ENCODE peak calls at places on chromosomes 7 and 10, in four cellular contexts. Y is PC-9, B is sigmoid colon, M is H1. Q is an unnamed sample.

GRCh38 chr10:43110318-43111071 is 27.8 kb upstream of the CSGALNACT2 start:
- DNase-seq in Y (no peak), B (no peak), M (no peak), Q (peak)

GRCh38 chr10:80535671-80536360 is 1.9 kb upstream of the SH2D4B start:
- DNase-seq in Y (peak), B (peak), M (peak), Q (no peak)

GRCh38 chr10:69101451-69102095 is 13.7 kb downstream of the SRGN start:
- DNase-seq in Y (no peak), B (no peak), M (no peak), Q (no peak)

GRCh38 chr7:16491148-16491547 is 25.6 kb upstream of the SOSTDC1 start:
- DNase-seq in Y (no peak), B (no peak), M (no peak), Q (no peak)

GRCh38 chr7:141511370-141512335 is 39.6 kb upstream of the AGK start:
- DNase-seq in Y (peak), B (no peak), M (no peak), Q (no peak)

GRCh38 chr10:54363390-54363789 is 437.6 kb downstream of the PCDH15 start:
- DNase-seq in Y (no peak), B (no peak), M (no peak), Q (no peak)

GRCh38 chr7:139560678-139561077 is 37.2 kb downstream of the CLEC2L start:
- DNase-seq in Y (no peak), B (no peak), M (no peak), Q (no peak)

GRCh38 chr7:31957090-31957720 is 113.0 kb downstream of the PDE1C start:
- DNase-seq in Y (no peak), B (no peak), M (no peak), Q (no peak)

GRCh38 chr10:29977161-29977560 is 82.2 kb downstream of the JCAD start:
- DNase-seq in Y (no peak), B (no peak), M (no peak), Q (no peak)

GRCh38 chr10:100867564-100867963 is 45.2 kb upstream of the SLF2 start:
- DNase-seq in Y (no peak), B (no peak), M (no peak), Q (no peak)

GRCh38 chr10:73094986-73095478 is 1.6 kb downstream of the P4HA1 start:
- DNase-seq in Y (no peak), B (no peak), M (no peak), Q (no peak)

GRCh38 chr10:91345716-91346115 is 64.4 kb upstream of the HECTD2 start:
- DNase-seq in Y (no peak), B (no peak), M (no peak), Q (no peak)

GRCh38 chr10:49053053-49053997 is 62.0 kb downstream of the VSTM4 start:
- DNase-seq in Y (no peak), B (no peak), M (no peak), Q (peak)

GRCh38 chr7:117230276-117231046 is 92.4 kb downstream of the WNT2 start:
- DNase-seq in Y (no peak), B (no peak), M (no peak), Q (no peak)

GRCh38 chr7:22725585-22725984 is 1.4 kb upstream of the IL6 start:
- DNase-seq in Y (no peak), B (no peak), M (no peak), Q (no peak)

GRCh38 chr7:33832326-33832725 is 73.0 kb upstream of the BMPER start:
- DNase-seq in Y (no peak), B (no peak), M (no peak), Q (no peak)

GRCh38 chr7:69608878-69609277 is 10.6 kb downstream of the AUTS2 start:
- DNase-seq in Y (no peak), B (no peak), M (no peak), Q (no peak)

GRCh38 chr10:18501198-18501597 is 150.2 kb downstream of the NSUN6 start:
- DNase-seq in Y (no peak), B (no peak), M (no peak), Q (peak)

GRCh38 chr10:44937201-44938005 is 22.2 kb upstream of the RASSF4 start:
- DNase-seq in Y (no peak), B (peak), M (no peak), Q (no peak)

GRCh38 chr10:119441151-119441821 is 101.2 kb downstream of the RGS10 start:
- DNase-seq in Y (no peak), B (peak), M (no peak), Q (no peak)

GRCh38 chr7:80611779-80612178 is 26.7 kb upstream of the CD36 start:
- DNase-seq in Y (peak), B (no peak), M (no peak), Q (no peak)

GRCh38 chr7:27165655-27166474 is 528 bp upstream of the HOXA9 start:
- DNase-seq in Y (no peak), B (peak), M (no peak), Q (no peak)

GRCh38 chr7:84025332-84025927 is 169.2 kb downstream of the SEMA3A start:
- DNase-seq in Y (peak), B (peak), M (peak), Q (peak)

GRCh38 chr10:104043185-104043830 is 42.4 kb downstream of the COL17A1 start:
- DNase-seq in Y (no peak), B (no peak), M (no peak), Q (no peak)

GRCh38 chr10:104043854-104044253 is 41.8 kb downstream of the COL17A1 start:
- DNase-seq in Y (no peak), B (no peak), M (no peak), Q (no peak)

GRCh38 chr10:104041891-104042535 is 43.7 kb downstream of the COL17A1 start:
- DNase-seq in Y (no peak), B (no peak), M (no peak), Q (no peak)

GRCh38 chr10:104046651-104047050 is 39.0 kb downstream of the COL17A1 start:
- DNase-seq in Y (no peak), B (no peak), M (no peak), Q (no peak)

DNA sequence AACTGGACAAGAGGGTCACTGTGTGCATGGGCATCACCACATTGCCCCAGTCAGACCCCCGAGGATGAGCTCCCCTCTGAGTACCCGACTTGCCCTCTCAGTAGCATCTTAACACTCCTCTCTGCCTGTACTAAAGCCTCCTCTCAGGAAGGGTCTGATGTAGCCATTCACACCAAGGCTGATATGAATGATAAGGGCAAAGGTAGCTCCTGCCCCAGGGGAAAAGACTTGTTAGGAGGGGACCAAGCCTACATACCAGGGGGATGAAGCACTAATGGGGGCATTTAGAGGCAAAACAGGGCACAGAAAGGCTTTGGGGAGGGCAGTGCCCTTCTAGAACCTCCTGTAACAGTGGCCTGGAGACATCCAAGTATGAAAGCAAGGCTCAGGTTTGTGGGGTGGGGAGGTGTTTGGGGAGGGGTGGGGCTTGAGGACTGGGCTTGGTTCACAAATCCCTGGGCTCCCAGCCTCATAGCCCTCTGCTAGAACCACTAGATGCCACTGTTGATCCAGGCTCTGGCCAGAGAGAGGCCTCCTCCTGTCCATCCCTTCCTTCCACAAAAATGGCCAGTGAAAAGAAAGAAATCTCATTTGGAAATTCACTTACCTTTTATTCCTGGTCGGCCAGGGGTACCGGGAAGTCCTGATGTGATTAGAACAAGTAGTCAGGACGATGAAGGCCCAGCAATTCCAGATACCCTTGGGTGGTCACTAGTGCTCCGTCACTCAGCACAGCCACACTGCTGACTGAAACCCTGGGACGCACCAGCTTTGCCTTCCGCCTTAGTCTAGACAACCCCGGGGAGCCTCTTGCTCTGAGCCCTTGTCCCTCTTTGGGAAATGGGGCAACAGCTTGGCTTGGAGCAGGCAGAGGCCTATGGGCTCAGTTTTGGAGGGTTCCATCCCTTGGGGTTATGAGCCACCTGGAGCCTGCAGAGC is 40.3 kb downstream of the COL17A1 start:
- DNase-seq in Y (peak), B (no peak), M (peak), Q (no peak)
- TF ChIP-seq CTCF in Y (peak), B (no peak), M (peak), Q (peak)

DNA sequence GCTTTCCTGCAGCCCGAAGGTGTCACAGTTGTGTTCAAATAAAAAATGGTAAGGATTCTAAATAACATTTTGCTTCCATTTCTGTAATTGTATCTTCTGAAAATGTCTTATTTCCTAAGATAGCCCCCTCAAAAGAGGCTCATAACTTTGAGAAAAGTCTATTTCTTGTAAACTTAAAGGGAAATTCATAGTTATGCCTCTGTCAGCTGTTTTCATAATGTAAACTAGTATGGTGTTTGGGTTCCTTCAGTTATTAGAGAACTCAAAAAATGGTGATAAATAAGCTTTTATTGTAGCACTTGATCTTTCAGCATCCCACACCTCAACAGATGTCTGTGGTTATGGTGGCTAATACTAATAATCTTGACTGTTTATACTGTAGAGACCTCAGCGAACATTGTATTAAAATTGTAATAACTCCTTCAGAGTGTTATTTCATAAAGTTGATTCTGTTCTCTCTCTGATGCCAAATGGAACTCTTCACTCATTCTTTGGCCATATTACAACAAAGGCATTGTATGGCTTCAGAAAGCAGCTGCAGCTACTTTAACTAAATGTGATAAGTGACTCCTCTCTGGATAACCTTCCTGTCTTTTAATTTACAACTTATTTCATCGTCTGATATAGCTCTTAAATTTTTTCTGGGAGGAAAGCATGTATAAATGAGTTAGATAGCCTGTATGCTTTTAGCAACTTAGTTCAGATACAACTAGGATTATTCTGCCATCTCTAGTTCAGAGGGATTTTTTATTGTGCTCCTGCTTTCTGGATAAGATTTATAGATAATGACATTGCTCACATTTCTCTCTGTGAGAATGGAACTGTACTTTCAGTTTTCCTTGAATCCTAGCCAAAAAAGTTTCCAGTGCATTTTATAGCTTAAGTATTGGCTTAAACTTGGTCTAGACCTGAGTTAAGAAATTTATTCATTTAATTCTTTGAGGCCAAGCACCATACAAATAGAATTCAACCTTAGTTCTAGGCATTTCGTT is 57.4 kb downstream of the KLHDC10 start:
- DNase-seq in Y (no peak), B (no peak), M (no peak), Q (no peak)
- H3K27ac ChIP-seq in Y (no peak), B (peak), M (no peak), Q (no peak)

DNA sequence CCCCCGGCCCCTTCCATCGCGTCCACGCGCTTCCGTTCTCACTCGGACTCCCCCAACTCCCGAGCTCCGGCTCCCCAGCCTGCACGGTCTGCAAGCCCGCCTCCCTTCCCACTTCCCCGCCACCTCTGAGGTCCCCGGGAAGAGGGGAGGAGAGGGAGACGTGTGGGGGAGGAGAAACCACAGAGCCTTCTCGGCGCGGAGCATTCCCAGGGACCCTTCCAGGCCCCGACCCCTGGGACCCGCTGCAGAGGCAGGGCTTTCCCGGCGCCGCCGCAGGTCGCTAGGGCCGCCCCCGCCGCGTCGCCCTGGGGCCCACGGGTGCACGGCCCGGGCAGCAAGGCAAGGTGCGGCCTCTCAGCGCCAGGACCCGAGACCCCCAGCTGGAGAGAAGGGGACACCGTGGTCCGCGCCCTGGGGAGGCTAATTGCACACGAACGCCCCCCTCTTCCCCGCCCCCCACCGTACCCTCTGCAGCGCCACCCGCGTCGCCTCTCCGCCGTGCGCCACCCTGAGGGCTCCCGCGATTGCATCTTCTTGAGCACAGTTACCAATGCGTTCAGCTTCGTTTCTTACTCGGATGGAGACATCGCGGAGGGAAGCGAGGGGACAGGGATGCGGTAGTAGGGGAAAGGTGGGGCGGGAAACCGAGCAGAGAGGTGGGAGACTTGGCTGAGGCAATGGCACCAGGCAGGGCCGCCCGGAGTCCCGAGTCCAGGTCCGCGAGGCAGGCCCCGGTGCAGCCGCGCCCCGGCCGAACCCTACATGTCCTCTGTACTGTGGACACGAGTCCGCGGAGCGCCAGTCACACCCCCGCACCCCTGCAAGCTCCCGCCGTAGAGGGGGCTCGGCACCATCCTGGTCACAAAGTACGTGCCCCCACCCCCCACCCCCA is 29.0 kb downstream of the SKIDA1 start:
- DNase-seq in Y (peak), B (peak), M (no peak), Q (no peak)
- TF ChIP-seq CTCF in Y (no peak), B (peak), M (no peak), Q (peak)

DNA sequence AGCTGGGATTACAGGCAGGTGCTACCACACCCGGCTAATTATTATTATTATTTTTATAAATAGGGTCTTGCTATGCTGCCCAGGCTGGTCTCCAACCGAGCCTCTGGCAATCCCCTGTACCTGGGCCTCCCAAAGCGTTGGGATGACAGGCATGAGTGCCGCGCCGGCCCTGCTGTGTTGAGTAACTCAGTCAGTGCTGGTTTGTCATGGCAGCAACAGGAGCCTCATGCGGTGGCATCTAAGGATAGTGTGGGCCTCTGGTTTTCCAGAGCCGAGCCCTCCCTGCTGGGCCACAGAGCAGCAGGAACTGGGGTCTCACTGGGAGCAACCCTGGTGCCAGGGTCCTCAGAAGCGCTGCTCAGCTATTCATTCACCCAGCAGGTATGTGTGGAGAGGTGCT is 244.7 kb downstream of the ELFN1 start:
- DNase-seq in Y (no peak), B (no peak), M (no peak), Q (no peak)
- H3K27ac ChIP-seq in Y (no peak), B (no peak), M (no peak), Q (no peak)

GRCh38 chr7:157355784-157356511 is 19.1 kb downstream of the DNAJB6 start:
- DNase-seq in Y (peak), B (no peak), M (no peak), Q (peak)
- TF ChIP-seq CTCF in Y (no peak), B (no peak), M (no peak), Q (no peak)

GRCh38 chr10:86400705-86401587 is 34.4 kb upstream of the GRID1 start:
- DNase-seq in Y (no peak), B (peak), M (no peak), Q (no peak)
- H3K27ac ChIP-seq in Y (no peak), B (peak), M (no peak), Q (no peak)